ENCODE peak calls at places on chromosomes 4 and X, in five cellular contexts. One of them, this sample, is unnamed.

GRCh38 chr4:71440612-71441011 is 101.8 kb downstream of the SLC4A4 start:
- DNase-seq in Right ventricle myocardium superior: no peak
- DNase-seq in ovary: no peak
- DNase-seq in stimulated activated CD8-positive, alpha-beta memory T cell treated with anti-CD3 and anti-CD28 coated beads, Interleukin-15, amount 100 ng/mL, for 4 hours: no peak
- DNase-seq in AG09319: no peak
- DNase-seq in this sample: no peak

GRCh38 chrX:47683171-47684145 is 24.5 kb upstream of the UXT start:
- DNase-seq in Right ventricle myocardium superior: no peak
- DNase-seq in ovary: no peak
- DNase-seq in AG09319: no peak
- DNase-seq in stimulated activated CD8-positive, alpha-beta memory T cell treated with anti-CD3 and anti-CD28 coated beads, Interleukin-15, amount 100 ng/mL, for 4 hours: no peak
- DNase-seq in this sample: no peak

GRCh38 chrX:21412883-21413282 is 38.7 kb downstream of the CNKSR2 start:
- DNase-seq in AG09319: no peak
- DNase-seq in ovary: no peak
- DNase-seq in Right ventricle myocardium superior: no peak
- DNase-seq in stimulated activated CD8-positive, alpha-beta memory T cell treated with anti-CD3 and anti-CD28 coated beads, Interleukin-15, amount 100 ng/mL, for 4 hours: no peak
- DNase-seq in this sample: peak; percentile 11

GRCh38 chr4:111839186-111839585 is 306.1 kb upstream of the FAM241A start:
- DNase-seq in Right ventricle myocardium superior: no peak
- DNase-seq in ovary: no peak
- DNase-seq in stimulated activated CD8-positive, alpha-beta memory T cell treated with anti-CD3 and anti-CD28 coated beads, Interleukin-15, amount 100 ng/mL, for 4 hours: no peak
- DNase-seq in AG09319: no peak
- DNase-seq in this sample: no peak

GRCh38 chr4:140684314-140684713 is 71.9 kb downstream of the TBC1D9 start:
- DNase-seq in Right ventricle myocardium superior: no peak
- DNase-seq in ovary: no peak
- DNase-seq in stimulated activated CD8-positive, alpha-beta memory T cell treated with anti-CD3 and anti-CD28 coated beads, Interleukin-15, amount 100 ng/mL, for 4 hours: no peak
- DNase-seq in AG09319: no peak
- DNase-seq in this sample: no peak

GRCh38 chrX:109840585-109840984 is 107.5 kb upstream of the ACSL4 start:
- DNase-seq in ovary: no peak
- DNase-seq in AG09319: peak; percentile 69
- DNase-seq in stimulated activated CD8-positive, alpha-beta memory T cell treated with anti-CD3 and anti-CD28 coated beads, Interleukin-15, amount 100 ng/mL, for 4 hours: no peak
- DNase-seq in Right ventricle myocardium superior: no peak
- DNase-seq in this sample: peak; percentile 72

GRCh38 chr4:127533028-127533700 is 99.6 kb upstream of the INTU start:
- DNase-seq in AG09319: peak; percentile 19
- DNase-seq in stimulated activated CD8-positive, alpha-beta memory T cell treated with anti-CD3 and anti-CD28 coated beads, Interleukin-15, amount 100 ng/mL, for 4 hours: no peak
- DNase-seq in Right ventricle myocardium superior: peak; percentile 64
- DNase-seq in ovary: peak; percentile 44
- DNase-seq in this sample: no peak

GRCh38 chrX:79182616-79183015 is 38.1 kb downstream of the GPR174 start:
- DNase-seq in stimulated activated CD8-positive, alpha-beta memory T cell treated with anti-CD3 and anti-CD28 coated beads, Interleukin-15, amount 100 ng/mL, for 4 hours: no peak
- DNase-seq in AG09319: no peak
- DNase-seq in Right ventricle myocardium superior: no peak
- DNase-seq in ovary: no peak
- DNase-seq in this sample: no peak

GRCh38 chr4:87038837-87039715 is 104.3 kb downstream of the AFF1 start:
- DNase-seq in AG09319: no peak
- DNase-seq in stimulated activated CD8-positive, alpha-beta memory T cell treated with anti-CD3 and anti-CD28 coated beads, Interleukin-15, amount 100 ng/mL, for 4 hours: no peak
- DNase-seq in ovary: no peak
- DNase-seq in Right ventricle myocardium superior: peak; percentile 65
- DNase-seq in this sample: peak; percentile 85

GRCh38 chr4:17517664-17518063 is 2.7 kb downstream of the CLRN2 start:
- DNase-seq in Right ventricle myocardium superior: no peak
- DNase-seq in ovary: no peak
- DNase-seq in stimulated activated CD8-positive, alpha-beta memory T cell treated with anti-CD3 and anti-CD28 coated beads, Interleukin-15, amount 100 ng/mL, for 4 hours: no peak
- DNase-seq in AG09319: no peak
- DNase-seq in this sample: no peak

GRCh38 chr4:17812125-17812524 is 1.3 kb downstream of the NCAPG start:
- DNase-seq in Right ventricle myocardium superior: no peak
- DNase-seq in AG09319: no peak
- DNase-seq in stimulated activated CD8-positive, alpha-beta memory T cell treated with anti-CD3 and anti-CD28 coated beads, Interleukin-15, amount 100 ng/mL, for 4 hours: no peak
- DNase-seq in ovary: no peak
- DNase-seq in this sample: no peak

GRCh38 chrX:48695524-48695875 is 1.0 kb upstream of the SUV39H1 start:
- DNase-seq in stimulated activated CD8-positive, alpha-beta memory T cell treated with anti-CD3 and anti-CD28 coated beads, Interleukin-15, amount 100 ng/mL, for 4 hours: no peak
- DNase-seq in ovary: no peak
- DNase-seq in AG09319: no peak
- DNase-seq in Right ventricle myocardium superior: no peak
- DNase-seq in this sample: no peak

GRCh38 chr4:30295652-30296051 is 424.5 kb upstream of the PCDH7 start:
- DNase-seq in Right ventricle myocardium superior: no peak
- DNase-seq in stimulated activated CD8-positive, alpha-beta memory T cell treated with anti-CD3 and anti-CD28 coated beads, Interleukin-15, amount 100 ng/mL, for 4 hours: no peak
- DNase-seq in AG09319: no peak
- DNase-seq in ovary: no peak
- DNase-seq in this sample: no peak

GRCh38 chr4:87304659-87305277 is 17.9 kb downstream of the HSD17B13 start:
- DNase-seq in Right ventricle myocardium superior: no peak
- DNase-seq in stimulated activated CD8-positive, alpha-beta memory T cell treated with anti-CD3 and anti-CD28 coated beads, Interleukin-15, amount 100 ng/mL, for 4 hours: no peak
- DNase-seq in AG09319: no peak
- DNase-seq in ovary: no peak
- DNase-seq in this sample: no peak

GRCh38 chrX:137025930-137026329 is 7.9 kb downstream of the GPR101 start:
- DNase-seq in AG09319: no peak
- DNase-seq in Right ventricle myocardium superior: no peak
- DNase-seq in ovary: no peak
- DNase-seq in stimulated activated CD8-positive, alpha-beta memory T cell treated with anti-CD3 and anti-CD28 coated beads, Interleukin-15, amount 100 ng/mL, for 4 hours: no peak
- DNase-seq in this sample: no peak

GRCh38 chrX:18961686-18962085 is 22.2 kb downstream of the PHKA2 start:
- DNase-seq in ovary: no peak
- DNase-seq in AG09319: no peak
- DNase-seq in Right ventricle myocardium superior: no peak
- DNase-seq in stimulated activated CD8-positive, alpha-beta memory T cell treated with anti-CD3 and anti-CD28 coated beads, Interleukin-15, amount 100 ng/mL, for 4 hours: no peak
- DNase-seq in this sample: peak; percentile 10

GRCh38 chr4:8528713-8529112 is 51.5 kb upstream of the GPR78 start:
- DNase-seq in ovary: no peak
- DNase-seq in stimulated activated CD8-positive, alpha-beta memory T cell treated with anti-CD3 and anti-CD28 coated beads, Interleukin-15, amount 100 ng/mL, for 4 hours: no peak
- DNase-seq in Right ventricle myocardium superior: no peak
- DNase-seq in AG09319: no peak
- DNase-seq in this sample: peak; percentile 47

GRCh38 chr4:91961504-91961903 is 342.3 kb upstream of the GRID2 start:
- DNase-seq in stimulated activated CD8-positive, alpha-beta memory T cell treated with anti-CD3 and anti-CD28 coated beads, Interleukin-15, amount 100 ng/mL, for 4 hours: no peak
- DNase-seq in ovary: no peak
- DNase-seq in Right ventricle myocardium superior: no peak
- DNase-seq in AG09319: no peak
- DNase-seq in this sample: no peak

GRCh38 chr4:123356914-123357313 is 39.7 kb upstream of the SPRY1 start:
- DNase-seq in Right ventricle myocardium superior: no peak
- DNase-seq in stimulated activated CD8-positive, alpha-beta memory T cell treated with anti-CD3 and anti-CD28 coated beads, Interleukin-15, amount 100 ng/mL, for 4 hours: no peak
- DNase-seq in ovary: no peak
- DNase-seq in AG09319: peak; percentile 50
- DNase-seq in this sample: no peak

GRCh38 chr4:55186123-55186522 is 60.7 kb upstream of the KDR start:
- DNase-seq in ovary: no peak
- DNase-seq in stimulated activated CD8-positive, alpha-beta memory T cell treated with anti-CD3 and anti-CD28 coated beads, Interleukin-15, amount 100 ng/mL, for 4 hours: no peak
- DNase-seq in AG09319: no peak
- DNase-seq in Right ventricle myocardium superior: no peak
- DNase-seq in this sample: no peak

GRCh38 chr4:48173055-48173991 is 39.3 kb upstream of the TXK start:
- DNase-seq in AG09319: peak; percentile 24
- DNase-seq in Right ventricle myocardium superior: no peak
- DNase-seq in stimulated activated CD8-positive, alpha-beta memory T cell treated with anti-CD3 and anti-CD28 coated beads, Interleukin-15, amount 100 ng/mL, for 4 hours: no peak
- DNase-seq in ovary: no peak
- DNase-seq in this sample: peak; percentile 52

GRCh38 chrX:50680990-50681389 is 133.0 kb downstream of the SHROOM4 start:
- DNase-seq in AG09319: no peak
- DNase-seq in Right ventricle myocardium superior: no peak
- DNase-seq in ovary: no peak
- DNase-seq in stimulated activated CD8-positive, alpha-beta memory T cell treated with anti-CD3 and anti-CD28 coated beads, Interleukin-15, amount 100 ng/mL, for 4 hours: no peak
- DNase-seq in this sample: no peak

GRCh38 chr4:99693164-99693563 is 35.5 kb upstream of the C4orf54 start:
- DNase-seq in stimulated activated CD8-positive, alpha-beta memory T cell treated with anti-CD3 and anti-CD28 coated beads, Interleukin-15, amount 100 ng/mL, for 4 hours: no peak
- DNase-seq in ovary: no peak
- DNase-seq in AG09319: no peak
- DNase-seq in Right ventricle myocardium superior: no peak
- DNase-seq in this sample: no peak

GRCh38 chrX:12970691-12971202 is 4.2 kb upstream of the TMSB4X start:
- DNase-seq in ovary: peak; percentile 41
- DNase-seq in Right ventricle myocardium superior: no peak
- DNase-seq in stimulated activated CD8-positive, alpha-beta memory T cell treated with anti-CD3 and anti-CD28 coated beads, Interleukin-15, amount 100 ng/mL, for 4 hours: no peak
- DNase-seq in AG09319: no peak
- DNase-seq in this sample: no peak

GRCh38 chrX:45068555-45068954 is 132.1 kb downstream of the DIPK2B start:
- DNase-seq in Right ventricle myocardium superior: no peak
- DNase-seq in ovary: no peak
- DNase-seq in AG09319: no peak
- DNase-seq in stimulated activated CD8-positive, alpha-beta memory T cell treated with anti-CD3 and anti-CD28 coated beads, Interleukin-15, amount 100 ng/mL, for 4 hours: no peak
- DNase-seq in this sample: no peak

This sample was measured in GM04504.